ENCODE peak calls at places on chromosomes 3 and 15, in ten cellular contexts. M is GM10248, Y is testis, G is prostate gland, B is H9, C is HFF-Myc, P is cardiac muscle cell, H is cardiac fibroblast, N is natural killer cell, W is breast epithelium. T is an unnamed sample.

GRCh38 chr3:167936010-167936409 is 159.7 kb downstream of the GOLIM4 start:
- DNase-seq in M (no peak), B (no peak), Y (no peak), H (no peak), C (no peak), W (no peak), N (no peak), G (peak), P (no peak), T (no peak)

GRCh38 chr15:61684749-61685467 is 375.3 kb downstream of the VPS13C start:
- DNase-seq in C (no peak), B (no peak), G (no peak), Y (no peak), W (no peak), H (no peak), N (no peak), P (no peak), M (no peak), T (no peak)

GRCh38 chr15:31504462-31504839 is 177.8 kb downstream of the KLF13 start:
- DNase-seq in N (no peak), Y (peak), H (no peak), M (no peak), G (no peak), C (no peak), B (peak), P (no peak), W (no peak), T (no peak)

GRCh38 chr3:119627461-119627860 is 29.8 kb downstream of the PLA1A start:
- DNase-seq in N (no peak), Y (no peak), W (no peak), P (peak), H (peak), B (no peak), C (no peak), G (no peak), M (peak), T (peak)

GRCh38 chr3:59374812-59375211 is 325.0 kb upstream of the CFAP20DC start:
- DNase-seq in C (no peak), B (no peak), N (no peak), Y (no peak), M (peak), H (no peak), W (no peak), G (no peak), P (no peak), T (no peak)

GRCh38 chr3:192133271-192133670 is 594.1 kb downstream of the FGF12 start:
- DNase-seq in W (no peak), M (no peak), P (no peak), C (no peak), B (no peak), H (no peak), N (no peak), G (no peak), Y (no peak), T (no peak)

GRCh38 chr3:129384594-129385323 is 43.7 kb downstream of the EFCAB12 start:
- DNase-seq in Y (no peak), B (no peak), H (no peak), W (no peak), M (no peak), N (no peak), G (no peak), P (no peak), C (no peak), T (no peak)

GRCh38 chr15:74587924-74588323 is 27.7 kb upstream of the CLK3 start:
- DNase-seq in N (no peak), M (no peak), P (no peak), B (no peak), C (no peak), W (no peak), Y (no peak), G (no peak), H (no peak), T (no peak)

GRCh38 chr3:195790891-195791290 is 20.8 kb downstream of the MUC4 start:
- DNase-seq in P (no peak), M (no peak), N (peak), C (no peak), B (no peak), W (no peak), G (no peak), H (no peak), Y (no peak), T (no peak)

GRCh38 chr3:141969711-141970110 is 93.3 kb downstream of the ATP1B3 start:
- DNase-seq in W (no peak), M (no peak), C (no peak), G (no peak), P (no peak), B (no peak), N (no peak), H (no peak), Y (no peak), T (no peak)

GRCh38 chr15:67187351-67187854 is 67.1 kb downstream of the AAGAB start:
- DNase-seq in M (no peak), C (no peak), B (no peak), P (no peak), N (no peak), Y (no peak), G (no peak), H (no peak), W (no peak), T (no peak)

GRCh38 chr3:72238341-72238740 is 453.4 kb upstream of the PROK2 start:
- DNase-seq in B (no peak), Y (peak), W (no peak), P (peak), C (no peak), G (no peak), N (no peak), H (peak), M (no peak), T (no peak)

GRCh38 chr15:28107111-28107893 is 8.2 kb upstream of the OCA2 start:
- DNase-seq in N (no peak), H (peak), P (peak), W (no peak), Y (no peak), M (no peak), B (peak), G (no peak), C (no peak), T (peak)

GRCh38 chr3:189908646-189909045 is 212.1 kb downstream of the P3H2 start:
- DNase-seq in W (no peak), Y (no peak), N (no peak), B (no peak), G (no peak), C (peak), H (peak), M (no peak), P (peak), T (no peak)

GRCh38 chr3:129316121-129317013 is 37.7 kb downstream of the HMCES start:
- DNase-seq in B (peak), N (peak), P (peak), W (peak), G (peak), M (peak), C (peak), Y (peak), H (peak), T (peak)

GRCh38 chr3:123586966-123587365 is 2.1 kb upstream of the HACD2 start:
- DNase-seq in Y (no peak), C (no peak), H (peak), M (no peak), G (no peak), W (no peak), P (peak), B (no peak), N (no peak), T (no peak)

GRCh38 chr15:82079736-82080135 is 33.9 kb upstream of the MEX3B start:
- DNase-seq in H (no peak), Y (no peak), M (no peak), B (no peak), G (no peak), C (no peak), P (peak), W (no peak), N (no peak), T (no peak)

GRCh38 chr15:82080774-82081173 is 35.0 kb upstream of the MEX3B start:
- DNase-seq in N (no peak), Y (no peak), B (no peak), M (no peak), W (no peak), G (no peak), P (no peak), C (no peak), H (no peak), T (no peak)

GRCh38 chr15:82086243-82086995 is 40.6 kb upstream of the MEX3B start:
- DNase-seq in B (no peak), W (no peak), G (no peak), N (no peak), H (no peak), Y (no peak), C (no peak), M (no peak), P (no peak), T (no peak)

DNA sequence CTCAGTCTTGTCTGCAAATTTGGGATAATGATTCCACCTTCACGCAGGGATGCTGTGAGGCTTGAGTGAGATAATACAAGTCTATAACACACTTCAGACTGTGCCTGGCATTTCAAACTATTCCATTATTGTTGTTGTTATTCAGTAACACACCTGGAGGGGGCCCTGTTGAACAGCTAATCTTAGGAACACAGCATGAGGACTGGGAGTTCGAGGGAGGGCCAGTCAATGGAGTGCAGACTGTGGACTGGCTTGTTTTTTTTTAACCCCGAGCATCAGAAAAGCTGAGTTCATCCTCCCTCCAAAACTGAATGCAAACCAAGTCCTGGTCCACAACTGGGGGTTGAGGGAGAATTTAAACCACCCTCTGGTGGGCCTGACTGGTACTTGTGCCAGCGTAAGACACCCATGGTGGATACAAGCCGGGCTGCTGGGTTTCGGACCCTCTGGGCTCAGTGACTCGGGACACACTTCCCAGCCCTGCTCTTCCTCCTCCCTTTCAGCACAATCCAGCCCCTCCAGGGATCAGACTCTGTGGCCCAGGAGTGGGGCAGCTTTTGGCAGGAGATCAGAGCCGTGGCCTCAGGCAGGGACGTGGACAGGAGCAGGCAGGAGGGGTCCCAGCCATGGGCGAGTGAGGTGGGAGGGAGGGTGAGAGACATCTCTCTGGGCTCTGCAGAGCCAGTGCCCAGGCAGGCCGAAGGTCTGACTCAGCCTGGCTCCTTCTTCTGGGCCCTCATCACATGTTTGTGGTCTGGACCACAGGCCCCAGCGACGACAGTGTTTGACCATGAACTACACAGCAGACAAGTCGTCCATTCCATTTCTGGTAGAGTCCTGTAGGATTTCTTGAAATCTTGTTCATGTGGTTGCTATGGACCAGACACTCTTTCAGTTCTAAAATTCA is 36.3 kb upstream of the MEX3B start:
- DNase-seq in N (no peak), C (peak), G (no peak), M (no peak), W (no peak), P (peak), Y (no peak), H (peak), B (peak), T (no peak)
- TF ChIP-seq CTCF in N (no peak), C (peak), G (no peak), M (no peak), W (no peak), P (peak), Y (no peak), H (peak), B (peak), T (no peak)

DNA sequence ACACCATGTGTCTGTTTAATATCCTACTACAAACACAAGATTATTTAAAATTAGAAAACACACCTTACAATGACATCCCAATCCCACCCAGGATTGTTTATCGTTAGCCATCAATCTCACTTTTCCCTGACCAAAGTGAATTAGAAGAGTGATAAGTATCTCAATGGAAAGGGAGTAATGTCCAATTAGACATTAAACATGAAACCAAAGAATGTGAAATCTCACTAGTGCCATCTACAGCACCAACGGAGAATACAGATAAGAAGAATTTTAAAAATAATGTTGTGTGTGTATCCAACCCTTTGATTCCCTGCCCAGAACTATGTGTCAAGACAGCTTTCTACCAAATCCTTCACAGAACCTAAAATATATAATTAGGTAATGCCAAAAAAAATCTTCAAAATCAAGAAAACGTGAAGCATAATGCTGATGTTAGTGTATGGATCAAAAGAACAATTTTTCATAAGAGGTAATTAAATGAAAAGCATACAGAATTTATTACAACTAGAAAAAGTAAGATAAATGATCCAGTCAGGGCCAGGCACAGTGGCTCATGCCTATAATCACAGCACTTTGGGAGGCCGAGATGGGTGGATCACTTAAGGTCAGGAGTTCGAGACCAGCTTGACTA is 64.2 kb downstream of the SCAPER start:
- DNase-seq in W (no peak), C (peak), H (peak), M (peak), G (no peak), P (peak), Y (no peak), B (no peak), N (no peak), T (no peak)
- TF ChIP-seq CTCF in W (peak), C (peak), H (peak), M (peak), G (no peak), P (peak), Y (peak), B (peak), N (peak), T (peak)

DNA sequence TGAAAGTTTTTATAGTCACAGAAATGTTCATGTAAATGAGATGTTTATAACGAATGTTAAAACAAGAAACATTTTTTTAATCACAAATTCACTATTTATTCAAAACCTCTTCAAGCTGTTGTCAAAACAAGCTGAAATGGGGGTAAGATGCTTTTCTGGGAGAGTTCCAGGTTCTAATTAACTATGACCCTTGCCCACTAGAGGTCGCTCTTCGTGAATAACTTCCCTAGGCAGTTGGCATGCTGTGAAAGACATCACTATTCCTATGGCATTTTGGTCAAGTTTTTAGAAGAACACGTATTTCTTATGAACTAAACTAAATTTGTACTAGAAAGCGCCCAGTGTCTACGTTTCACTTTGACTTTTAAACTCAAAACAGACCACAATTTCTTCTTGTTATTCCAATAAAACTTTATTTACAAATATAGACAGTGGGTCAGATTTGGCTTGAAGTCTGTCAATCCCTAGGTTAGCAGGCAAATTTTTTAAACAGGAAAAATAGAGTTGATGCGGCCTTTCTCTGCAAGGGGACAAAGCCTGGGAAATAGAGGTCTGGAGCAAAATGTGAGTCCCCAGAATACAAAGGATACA is 62.8 kb upstream of the CMTM8 start:
- DNase-seq in Y (peak), P (peak), W (no peak), M (peak), N (no peak), G (peak), C (peak), B (peak), H (peak), T (no peak)
- TF ChIP-seq CTCF in Y (peak), P (peak), W (peak), M (peak), N (peak), G (peak), C (peak), B (peak), H (peak), T (peak)

DNA sequence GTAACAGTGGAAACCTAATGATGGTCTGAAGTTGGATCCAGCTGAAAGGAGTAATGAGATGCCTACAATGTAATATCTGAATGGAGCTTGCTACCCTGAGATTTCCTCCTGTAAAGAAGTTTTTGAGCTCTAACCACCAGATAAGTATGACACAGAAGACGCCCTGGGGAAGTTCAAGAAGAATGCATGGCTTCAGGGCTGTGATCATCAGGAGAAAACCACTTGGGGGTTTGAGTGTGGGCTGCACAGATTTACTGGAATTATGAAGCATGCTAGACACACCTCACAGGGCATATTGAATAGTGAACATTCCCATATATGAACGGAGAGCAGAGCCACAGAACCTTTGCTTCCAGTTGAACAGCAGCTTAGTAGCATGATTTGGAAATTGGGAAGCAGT is 10.6 kb upstream of the CCDC80 start:
- DNase-seq in B (no peak), C (no peak), N (no peak), W (no peak), Y (no peak), G (no peak), P (peak), H (no peak), M (no peak), T (no peak)
- TF ChIP-seq CTCF in B (no peak), C (no peak), N (no peak), W (no peak), Y (no peak), G (no peak), P (no peak), H (no peak), M (no peak), T (no peak)

GRCh38 chr3:136949708-136950107 is 8.1 kb upstream of the IL20RB start:
- DNase-seq in P (peak), H (peak), B (no peak), N (no peak), G (no peak), M (no peak), C (no peak), Y (no peak), W (no peak), T (no peak)
- TF ChIP-seq CTCF in P (no peak), H (peak), B (peak), N (peak), G (no peak), M (no peak), C (peak), Y (no peak), W (no peak), T (no peak)

DNA sequence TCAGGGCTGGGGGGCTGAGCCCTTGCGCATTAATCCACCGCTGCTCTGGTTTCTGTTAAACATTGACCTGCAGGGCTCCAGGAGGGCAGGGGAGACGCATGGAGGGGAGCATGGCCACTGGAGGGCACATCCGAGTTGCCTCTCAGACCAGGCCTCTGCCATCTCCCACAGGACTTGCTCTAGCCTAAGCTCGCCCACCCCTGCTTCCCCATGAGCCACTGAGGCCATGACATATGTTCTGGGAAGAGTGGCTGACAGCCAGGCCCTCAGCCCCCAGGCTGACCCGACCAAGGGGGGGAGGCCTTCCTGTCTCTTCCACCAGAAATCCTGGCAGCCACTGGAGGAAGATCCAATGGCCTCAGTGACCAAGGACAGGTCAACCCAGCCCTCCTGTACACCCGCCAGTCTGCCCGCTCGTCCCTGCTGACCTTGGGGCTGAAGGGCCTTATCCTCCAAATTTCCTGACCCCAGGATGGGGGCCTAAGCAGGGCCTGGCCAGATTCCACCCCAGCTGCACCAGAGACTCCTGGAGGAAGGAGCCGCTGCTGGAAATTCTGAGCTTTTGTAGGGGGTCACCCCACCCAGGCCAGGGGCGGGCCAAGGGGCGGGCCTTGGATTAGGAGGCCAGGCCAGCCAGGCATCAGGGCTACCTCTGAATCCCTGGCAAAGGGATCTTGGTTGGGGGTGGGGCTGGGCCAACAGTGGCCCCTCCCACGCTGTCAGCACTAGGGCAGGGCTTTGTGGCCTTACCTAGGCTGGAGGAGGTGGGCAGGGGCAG is at the start of gene HYAL1:
- DNase-seq in P (peak), H (peak), Y (no peak), W (no peak), G (no peak), M (no peak), C (no peak), N (no peak), B (peak), T (no peak)
- TF ChIP-seq CTCF in P (peak), H (peak), Y (no peak), W (no peak), G (no peak), M (no peak), C (peak), N (no peak), B (peak), T (no peak)

DNA sequence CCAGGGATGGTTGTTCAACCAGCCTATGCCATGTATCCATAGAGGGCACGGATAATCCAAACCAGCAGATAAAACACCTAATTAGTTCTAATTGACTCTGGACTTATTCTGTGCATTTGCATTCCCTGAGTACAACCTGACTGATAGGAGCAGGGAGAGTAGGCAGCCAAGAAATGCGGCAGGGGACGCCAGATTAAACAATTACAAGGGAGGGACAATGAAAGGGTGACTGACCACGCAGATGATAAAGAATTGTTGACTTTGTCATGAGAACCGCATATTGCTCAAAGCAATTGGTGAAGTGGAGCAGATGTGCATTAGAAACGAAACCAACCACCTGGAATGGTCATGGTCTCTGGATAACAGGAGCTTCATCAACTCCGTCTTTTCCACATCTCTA is 369.1 kb upstream of the FRG2C start:
- DNase-seq in W (no peak), G (no peak), C (no peak), M (no peak), P (no peak), N (no peak), H (no peak), Y (no peak), B (no peak), T (no peak)
- TF ChIP-seq CTCF in W (no peak), G (no peak), C (no peak), M (no peak), P (no peak), N (no peak), H (no peak), Y (no peak), B (no peak), T (no peak)